ENCODE peak calls at places on chromosomes 2 and 18, in five cellular contexts. M is H1, Z is neuronal stem cell, N is mesendoderm, E is H9. S is an unnamed sample.

GRCh38 chr2:176755537-176756135 is 457.0 kb upstream of the HNRNPA3 start:
- DNase-seq in M (no peak), Z (no peak), N (no peak), E (no peak), S (no peak)

GRCh38 chr2:80547344-80547743 is 242.8 kb upstream of the LRRTM1 start:
- DNase-seq in M (no peak), Z (no peak), N (no peak), E (no peak), S (no peak)

GRCh38 chr18:70936160-70936559 is 647.3 kb downstream of the SOCS6 start:
- DNase-seq in M (no peak), Z (no peak), N (peak; percentile 60), E (no peak), S (no peak)

GRCh38 chr2:120465989-120466703 is 120.2 kb downstream of the INHBB start:
- DNase-seq in M (peak; percentile 84), Z (peak; percentile 51), N (peak; percentile 86), E (peak; percentile 83), S (no peak)

GRCh38 chr2:46885376-46885775 is 30.2 kb downstream of the MCFD2 start:
- DNase-seq in M (no peak), Z (no peak), N (no peak), E (no peak), S (peak; percentile 80)

GRCh38 chr2:236343400-236344161 is 79.4 kb upstream of the ASB18 start:
- DNase-seq in M (peak; percentile 50), Z (peak; percentile 58), N (peak; percentile 88), E (peak; percentile 68), S (peak; percentile 75)

GRCh38 chr2:71680925-71681324 is 227.6 kb downstream of the DYSF start:
- DNase-seq in M (no peak), Z (no peak), N (no peak), E (no peak), S (no peak)

GRCh38 chr2:203175371-203175770 is 63.4 kb upstream of the CYP20A1 start:
- DNase-seq in M (no peak), Z (no peak), N (no peak), E (no peak), S (peak; percentile 10)

GRCh38 chr2:72605836-72606442 is 219.9 kb downstream of the EXOC6B start:
- DNase-seq in M (no peak), Z (no peak), N (peak; percentile 5), E (no peak), S (peak; percentile 39)

GRCh38 chr18:35050004-35050623 is 8.9 kb downstream of the MAPRE2 start:
- DNase-seq in M (no peak), Z (no peak), N (no peak), E (no peak), S (no peak)

GRCh38 chr2:175227382-175227781 is 45.9 kb upstream of the ATP5MC3 start:
- DNase-seq in M (no peak), Z (no peak), N (no peak), E (no peak), S (no peak)

GRCh38 chr2:9573013-9573708 is 17.5 kb upstream of the ADAM17 start:
- DNase-seq in M (no peak), Z (no peak), N (peak; percentile 43), E (no peak), S (peak; percentile 65)

GRCh38 chr2:109128466-109129355 is at the start of gene SH3RF3:
- DNase-seq in M (no peak), Z (peak; percentile 32), N (peak; percentile 65), E (peak; percentile 56), S (peak; percentile 53)

GRCh38 chr2:224217233-224217961 is 178.3 kb upstream of the SERPINE2 start:
- DNase-seq in M (no peak), Z (no peak), N (peak; percentile 47), E (no peak), S (no peak)

GRCh38 chr18:35407871-35408481 is 30.8 kb upstream of the ZNF396 start:
- DNase-seq in M (no peak), Z (peak; percentile 56), N (peak; percentile 82), E (no peak), S (peak; percentile 69)

GRCh38 chr2:216017365-216017764 is 4.0 kb upstream of the MREG start:
- DNase-seq in M (no peak), Z (no peak), N (no peak), E (no peak), S (peak; percentile 33)
- H4K8ac ChIP-seq in M (no peak overlapping the region), Z (no peak overlapping the region), N (no peak overlapping the region), E (no peak overlapping the region), S (no peak overlapping the region)

GRCh38 chr18:657311-657997 is at the start of gene TYMS:
- DNase-seq in M (no peak), Z (peak; percentile 62), N (peak; percentile 83), E (peak; percentile 76), S (peak; percentile 51)
- H4K8ac ChIP-seq in M (peak within 1 kb of the TSS; percentile 79), Z (peak within 1 kb of the TSS; percentile 43), N (no peak within 1 kb of the TSS), E (no peak within 1 kb of the TSS), S (peak within 1 kb of the TSS; percentile 96)

GRCh38 chr2:66573866-66574265 is 138.9 kb downstream of the MEIS1 start:
- DNase-seq in M (no peak), Z (no peak), N (peak; percentile 89), E (peak; percentile 62), S (peak; percentile 49)

GRCh38 chr2:66574701-66575624 is 140.0 kb downstream of the MEIS1 start:
- DNase-seq in M (no peak), Z (peak; percentile 87), N (peak; percentile 95), E (peak; percentile 79), S (peak; percentile 91)

GRCh38 chr2:66576381-66577330 is 141.7 kb downstream of the MEIS1 start:
- DNase-seq in M (no peak), Z (no peak), N (peak; percentile 66), E (peak; percentile 54), S (peak; percentile 79)

GRCh38 chr2:66577331-66578041 is 142.6 kb downstream of the MEIS1 start:
- DNase-seq in M (no peak), Z (no peak), N (peak; percentile 76), E (peak; percentile 68), S (peak; percentile 56)

GRCh38 chr2:66575625-66576371 is 140.9 kb downstream of the MEIS1 start:
- DNase-seq in M (no peak), Z (peak; percentile 56), N (peak; percentile 59), E (peak; percentile 55), S (peak; percentile 70)
- H4K8ac ChIP-seq in M (no peak overlapping the region), Z (no peak overlapping the region), N (no peak overlapping the region), E (no peak overlapping the region), S (peak overlapping the region; percentile 82)

GRCh38 chr2:111678161-111678560 is 205.8 kb downstream of the ANAPC1 start:
- DNase-seq in M (no peak), Z (no peak), N (no peak), E (no peak), S (no peak)
- H4K8ac ChIP-seq in M (no peak overlapping the region), Z (no peak overlapping the region), N (no peak overlapping the region), E (no peak overlapping the region), S (no peak overlapping the region)

GRCh38 chr2:136639651-136640050 is 125.7 kb upstream of the THSD7B start:
- DNase-seq in M (no peak), Z (no peak), N (no peak), E (no peak), S (no peak)
- H4K8ac ChIP-seq in M (no peak overlapping the region), Z (no peak overlapping the region), N (no peak overlapping the region), E (no peak overlapping the region), S (no peak overlapping the region)

GRCh38 chr2:31940920-31941319 is 69.9 kb downstream of the MEMO1 start:
- DNase-seq in M (no peak), Z (no peak), N (no peak), E (no peak), S (no peak)
- H4K8ac ChIP-seq in M (no peak overlapping the region), Z (no peak overlapping the region), N (no peak overlapping the region), E (no peak overlapping the region), S (no peak overlapping the region)

GRCh38 chr18:32138332-32138731 is 46.7 kb downstream of the RNF138 start:
- DNase-seq in M (no peak), Z (no peak), N (no peak), E (no peak), S (no peak)

GRCh38 chr18:32139835-32140283 is 48.2 kb downstream of the RNF138 start:
- DNase-seq in M (no peak), Z (no peak), N (no peak), E (peak; percentile 46), S (no peak)

DNA sequence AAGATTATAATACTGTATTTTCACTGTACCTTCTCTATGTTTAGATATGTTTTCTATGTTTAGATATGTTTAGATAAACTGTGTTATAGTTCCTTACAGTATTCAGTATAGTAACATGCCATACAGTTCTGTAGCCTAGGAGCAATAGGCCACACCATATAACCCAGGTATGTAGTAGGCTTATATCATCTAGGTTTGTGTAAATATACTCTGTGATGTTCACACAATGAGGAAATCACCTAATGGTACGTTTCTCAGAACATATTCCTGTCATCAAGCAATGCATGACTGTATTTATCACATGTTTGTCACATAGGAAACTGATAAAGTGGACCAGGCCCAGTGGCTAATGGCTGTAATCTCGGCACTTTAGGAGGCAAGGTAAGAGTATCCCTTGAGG is 43.9 kb downstream of the RNF138 start:
- DNase-seq in M (no peak), Z (no peak), N (no peak), E (no peak), S (no peak)
- H4K8ac ChIP-seq in M (no peak overlapping the region), Z (no peak overlapping the region), N (no peak overlapping the region), E (no peak overlapping the region), S (no peak overlapping the region)

GRCh38 chr2:37711308-37711731 is 39.9 kb upstream of the CDC42EP3 start:
- DNase-seq in M (peak; percentile 19), Z (no peak), N (peak; percentile 95), E (peak; percentile 47), S (peak; percentile 91)
- H4K8ac ChIP-seq in M (no peak overlapping the region), Z (no peak overlapping the region), N (no peak overlapping the region), E (no peak overlapping the region), S (peak overlapping the region; percentile 93)

GRCh38 chr18:2254977-2255376 is 316.3 kb downstream of the METTL4 start:
- DNase-seq in M (no peak), Z (no peak), N (no peak), E (no peak), S (no peak)

GRCh38 chr18:2258954-2259353 is 312.4 kb downstream of the METTL4 start:
- DNase-seq in M (no peak), Z (no peak), N (no peak), E (no peak), S (no peak)

GRCh38 chr18:2256577-2256976 is 314.7 kb downstream of the METTL4 start:
- DNase-seq in M (no peak), Z (no peak), N (no peak), E (no peak), S (no peak)
- H4K8ac ChIP-seq in M (no peak overlapping the region), Z (no peak overlapping the region), N (no peak overlapping the region), E (no peak overlapping the region), S (no peak overlapping the region)